ENCODE peak calls at places on chromosomes 12 and 14, in five cellular contexts. U is upper lobe of right lung, O is psoas muscle, R is fibroblast of pulmonary artery, I is IMR-90. N is an unnamed sample.

GRCh38 chr12:46342562-46343033 is 30.0 kb downstream of the SLC38A2 start:
- DNase-seq in U (no peak), O (no peak), R (peak), I (peak), N (peak)

GRCh38 chr12:108634225-108634795 is 616 bp upstream of the SELPLG start:
- DNase-seq in R (no peak), I (no peak), U (no peak), O (no peak), N (no peak)

GRCh38 chr12:106840217-106840616 is 65.7 kb downstream of the RIC8B start:
- DNase-seq in O (no peak), I (peak), R (peak), U (no peak), N (peak)

GRCh38 chr12:127496255-127496654 is 770.7 kb upstream of the TMEM132C start:
- DNase-seq in U (no peak), I (no peak), O (no peak), R (no peak), N (no peak)

GRCh38 chr14:52327374-52328226 is 13.5 kb downstream of the PTGER2 start:
- DNase-seq in U (no peak), O (no peak), R (no peak), I (peak), N (peak)

GRCh38 chr14:55556929-55557623 is 22.9 kb upstream of the KTN1 start:
- DNase-seq in I (peak), R (peak), U (peak), O (peak), N (peak)

GRCh38 chr14:96108061-96108795 is 69.1 kb downstream of the C14orf132 start:
- DNase-seq in R (no peak), O (no peak), I (no peak), U (no peak), N (no peak)

GRCh38 chr14:96940009-96940408 is 142.8 kb downstream of the VRK1 start:
- DNase-seq in R (no peak), I (no peak), O (no peak), U (no peak), N (no peak)

GRCh38 chr14:25048170-25049126 is 1.5 kb downstream of the STXBP6 start:
- DNase-seq in R (peak), I (peak), O (peak), U (no peak), N (peak)

GRCh38 chr14:31777312-31777711 is 216.1 kb downstream of the NUBPL start:
- DNase-seq in O (no peak), U (no peak), I (no peak), R (no peak), N (no peak)

GRCh38 chr12:6824962-6825381 is 3.2 kb upstream of the P3H3 start:
- DNase-seq in I (peak), O (no peak), R (peak), U (no peak), N (peak)

GRCh38 chr12:113766880-113767878 is 198.9 kb downstream of the RBM19 start:
- DNase-seq in O (no peak), U (no peak), I (peak), R (peak), N (peak)

GRCh38 chr12:108666326-108666995 is 32.8 kb upstream of the SELPLG start:
- DNase-seq in U (no peak), O (peak), R (peak), I (peak), N (peak)

GRCh38 chr14:74804219-74804825 is 41.2 kb downstream of the YLPM1 start:
- DNase-seq in R (peak), O (no peak), U (no peak), I (peak), N (peak)

GRCh38 chr12:92452763-92453162 is 250.0 kb upstream of the PLEKHG7 start:
- DNase-seq in I (no peak), O (no peak), R (no peak), U (no peak), N (no peak)

GRCh38 chr14:103686831-103687485 is 28.3 kb downstream of the XRCC3 start:
- DNase-seq in I (peak), U (no peak), R (peak), O (no peak), N (no peak)

GRCh38 chr12:3803865-3804472 is 51.1 kb upstream of the CRACR2A start:
- DNase-seq in U (peak), R (peak), I (peak), O (peak), N (peak)

GRCh38 chr12:6772331-6772695 is at the start of gene LAG3:
- DNase-seq in I (no peak), R (no peak), U (no peak), O (no peak), N (no peak)

GRCh38 chr12:71661977-71662522 is 1.6 kb downstream of the ZFC3H1 start:
- DNase-seq in R (peak), U (no peak), I (peak), O (no peak), N (peak)

GRCh38 chr12:5756443-5756842 is 188.6 kb downstream of the ANO2 start:
- DNase-seq in O (no peak), I (no peak), R (no peak), U (no peak), N (no peak)

GRCh38 chr14:89399594-89400068 is 17.4 kb downstream of the FOXN3 start:
- DNase-seq in R (peak), O (no peak), I (peak), U (no peak), N (peak)

GRCh38 chr14:83923836-83924235 is 1606.1 kb upstream of the FLRT2 start:
- DNase-seq in U (no peak), O (no peak), R (no peak), I (no peak), N (no peak)

GRCh38 chr14:104283197-104284106 is 145.1 kb downstream of the KIF26A start:
- DNase-seq in O (peak), I (no peak), R (no peak), U (peak), N (no peak)

GRCh38 chr12:68432622-68433021 is 100.5 kb upstream of the MDM1 start:
- DNase-seq in O (no peak), I (peak), R (no peak), U (no peak), N (no peak)

GRCh38 chr12:53886996-53887395 is 51.6 kb upstream of the HOXC13 start:
- DNase-seq in I (no peak), O (no peak), U (no peak), R (no peak), N (no peak)

GRCh38 chr12:89504560-89505346 is 19.8 kb downstream of the GALNT4 start:
- DNase-seq in I (peak), R (peak), U (no peak), O (no peak), N (peak)

GRCh38 chr14:99505089-99505488 is 23.9 kb downstream of the CCNK start:
- DNase-seq in U (no peak), I (no peak), O (no peak), R (no peak), N (no peak)

GRCh38 chr12:100154472-100155247 is 12.0 kb upstream of the BLTP3B start:
- DNase-seq in I (peak), O (peak), R (peak), U (peak), N (peak)

GRCh38 chr14:95520346-95520745 is 3.9 kb upstream of the SYNE3 start:
- DNase-seq in R (no peak), U (no peak), I (no peak), O (no peak), N (no peak)

GRCh38 chr14:105864116-105864515 is 337.7 kb downstream of the TMEM121 start:
- DNase-seq in R (no peak), U (no peak), I (no peak), O (no peak), N (no peak)
- H3K4me3 ChIP-seq in R (no peak), U (no peak), I (no peak), O (no peak), N (no peak)

GRCh38 chr14:50734950-50735697 is 67.0 kb upstream of the SAV1 start:
- DNase-seq in I (no peak), U (no peak), O (no peak), R (no peak), N (peak)
- TF ChIP-seq CTCF in I (no peak), U (no peak), O (no peak), R (no peak), N (peak)

GRCh38 chr14:51081712-51082111 is 13.2 kb downstream of the TRIM9 start:
- DNase-seq in I (no peak), R (no peak), U (no peak), O (no peak), N (no peak)
- H3K4me3 ChIP-seq in I (no peak), R (no peak), U (no peak), O (no peak), N (no peak)

GRCh38 chr12:94429633-94430032 is 30.0 kb downstream of the CEP83 start:
- DNase-seq in I (no peak), R (peak), O (no peak), U (no peak), N (peak)
- TF ChIP-seq CTCF in I (no peak), R (peak), O (no peak), U (no peak), N (no peak)

GRCh38 chr12:16609140-16609539 is 3.2 kb upstream of the LMO3 start:
- DNase-seq in I (no peak), O (no peak), R (no peak), U (no peak), N (no peak)
- H3K4me3 ChIP-seq in I (peak), O (peak), R (peak), U (peak), N (no peak)

GRCh38 chr12:129531004-129531403 is 372.8 kb downstream of the TMEM132D start:
- DNase-seq in I (no peak), O (no peak), R (no peak), U (no peak), N (no peak)
- TF ChIP-seq CTCF in I (no peak), O (no peak), R (no peak), U (no peak), N (no peak)

DNA sequence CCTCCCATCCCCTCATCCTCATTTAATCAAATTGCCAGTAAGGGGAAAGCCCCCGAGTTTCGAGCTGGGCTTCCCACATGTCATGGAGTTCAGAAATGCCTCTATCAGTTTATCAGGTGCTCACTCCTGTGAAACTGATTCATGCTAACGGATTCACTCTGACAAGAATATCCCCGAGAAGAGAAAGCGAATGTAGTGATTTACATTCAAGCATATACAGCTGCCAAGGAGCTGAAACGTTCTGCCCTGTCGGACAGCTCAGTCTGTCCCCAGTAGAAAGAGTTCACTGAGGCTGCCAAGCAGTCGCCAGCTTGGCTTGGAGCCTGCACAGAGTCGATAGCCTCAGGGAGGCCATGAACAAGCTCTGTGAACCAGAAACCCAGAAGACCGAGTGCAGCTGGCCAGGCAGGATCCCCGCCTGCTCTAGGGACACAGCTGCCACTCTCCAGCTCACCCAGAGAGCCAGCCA is 88.4 kb downstream of the TMCC3 start:
- DNase-seq in U (no peak), I (no peak), O (peak), R (no peak), N (no peak)
- H3K4me3 ChIP-seq in U (no peak), I (no peak), O (peak), R (no peak), N (no peak)

DNA sequence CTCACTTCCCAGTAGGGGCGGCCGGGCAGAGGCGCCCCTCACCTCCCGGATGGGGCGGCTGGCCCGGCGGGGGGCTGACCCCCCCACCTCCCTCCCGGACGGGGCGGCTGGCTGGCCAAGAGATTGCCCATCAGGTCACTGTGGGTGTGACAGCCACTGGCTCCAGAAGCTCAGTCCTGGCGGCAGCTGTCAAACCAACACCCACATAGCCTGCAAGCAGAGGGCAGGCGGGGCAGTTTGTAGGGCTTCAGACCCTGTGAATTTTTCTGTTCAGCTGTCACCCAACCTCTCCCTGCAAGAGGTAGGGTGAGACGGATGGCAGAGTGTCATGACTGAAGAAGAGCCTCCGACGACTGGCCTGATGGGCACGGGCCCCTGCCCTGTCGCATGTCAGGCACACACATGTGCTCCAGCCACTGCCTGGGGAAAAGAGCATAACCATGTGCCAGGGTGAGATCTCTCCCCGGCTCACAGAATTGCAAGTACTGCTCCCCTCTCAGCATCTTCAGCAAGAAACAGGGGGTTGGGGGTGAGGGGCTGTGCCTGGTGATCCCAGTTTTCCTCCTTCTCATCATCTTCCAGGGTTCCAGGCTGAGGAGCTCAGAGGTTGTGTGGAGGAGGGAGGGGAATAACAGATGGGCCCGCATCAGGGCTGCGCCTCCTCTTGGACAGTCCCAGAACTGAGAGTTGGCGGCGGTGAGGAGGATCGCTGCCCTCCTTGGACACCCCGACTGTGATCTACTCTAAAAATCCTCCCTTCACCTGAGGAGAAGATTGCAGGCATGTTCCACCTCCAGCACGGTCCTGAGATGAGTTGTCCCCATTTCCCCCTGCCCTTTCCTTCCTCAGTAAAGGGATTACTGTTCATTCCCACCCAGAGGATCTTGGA is 11.2 kb upstream of the PRPH start:
- DNase-seq in U (peak), I (no peak), R (no peak), O (no peak), N (no peak)
- TF ChIP-seq CTCF in U (no peak), I (peak), R (peak), O (no peak), N (peak)